ENCODE peak calls at places on chromosomes 6 and 20, in five cellular contexts. U is ovary, M is fibroblast of lung, H is colonic mucosa, Z is A549. G is an unnamed sample.

GRCh38 chr6:143673638-143674037 is 4.1 kb upstream of the PHACTR2 start:
- DNase-seq in U (no peak), M (no peak), H (peak), Z (peak), G (no peak)

GRCh38 chr6:53506872-53507271 is 38.0 kb downstream of the GCLC start:
- DNase-seq in U (no peak), M (no peak), H (no peak), Z (no peak), G (no peak)

GRCh38 chr6:3363296-3364025 is 93.4 kb downstream of the SLC22A23 start:
- DNase-seq in U (no peak), M (no peak), H (peak), Z (no peak), G (no peak)

GRCh38 chr6:83707829-83708545 is 914 bp downstream of the SNAP91 start:
- DNase-seq in U (no peak), M (peak), H (no peak), Z (no peak), G (peak)

GRCh38 chr6:33279971-33280511 is 3.1 kb downstream of the B3GALT4 start:
- DNase-seq in U (no peak), M (peak), H (no peak), Z (peak), G (no peak)

GRCh38 chr6:19399406-19399805 is 437.8 kb upstream of the ID4 start:
- DNase-seq in U (no peak), M (peak), H (no peak), Z (no peak), G (no peak)

GRCh38 chr6:135423649-135424128 is 73.9 kb downstream of the AHI1 start:
- DNase-seq in U (no peak), M (peak), H (no peak), Z (peak), G (peak)

GRCh38 chr6:105401247-105402089 is 1.4 kb downstream of the PREP start:
- DNase-seq in U (no peak), M (peak), H (no peak), Z (no peak), G (no peak)

GRCh38 chr20:16952965-16953364 is 204.8 kb downstream of the OTOR start:
- DNase-seq in U (no peak), M (no peak), H (no peak), Z (no peak), G (no peak)

GRCh38 chr20:38303908-38304379 is at the start of gene BPI:
- DNase-seq in U (peak), M (no peak), H (no peak), Z (no peak), G (no peak)

GRCh38 chr6:125884656-125885055 is 71.9 kb upstream of the HINT3 start:
- DNase-seq in U (no peak), M (peak), H (no peak), Z (no peak), G (no peak)

GRCh38 chr6:169169941-169170582 is 83.6 kb downstream of the THBS2 start:
- DNase-seq in U (no peak), M (no peak), H (no peak), Z (no peak), G (no peak)

GRCh38 chr6:123333000-123333756 is 303.6 kb downstream of the TRDN start:
- DNase-seq in U (no peak), M (no peak), H (no peak), Z (no peak), G (no peak)

GRCh38 chr6:22098623-22099022 is 198.2 kb downstream of the PRL start:
- DNase-seq in U (no peak), M (peak), H (no peak), Z (no peak), G (no peak)

GRCh38 chr6:99619409-99619762 is 12.8 kb downstream of the PRDM13 start:
- DNase-seq in U (no peak), M (no peak), H (no peak), Z (no peak), G (no peak)

GRCh38 chr6:99285881-99286280 is 63.6 kb downstream of the FAXC start:
- DNase-seq in U (no peak), M (no peak), H (no peak), Z (no peak), G (no peak)

GRCh38 chr6:160247457-160247883 is 11.2 kb downstream of the SLC22A2 start:
- DNase-seq in U (no peak), M (no peak), H (no peak), Z (no peak), G (no peak)

GRCh38 chr6:43698584-43699349 is 11.2 kb upstream of the MRPS18A start:
- DNase-seq in U (peak), M (peak), H (peak), Z (peak), G (no peak)

GRCh38 chr20:41567615-41568014 is 50.6 kb downstream of the CHD6 start:
- DNase-seq in U (no peak), M (no peak), H (no peak), Z (no peak), G (no peak)

GRCh38 chr6:46323966-46324622 is 153.3 kb upstream of the ENPP5 start:
- DNase-seq in U (no peak), M (no peak), H (peak), Z (no peak), G (no peak)
- H3K4me3 ChIP-seq in U (no peak), M (peak), H (no peak), Z (no peak), G (no peak)

DNA sequence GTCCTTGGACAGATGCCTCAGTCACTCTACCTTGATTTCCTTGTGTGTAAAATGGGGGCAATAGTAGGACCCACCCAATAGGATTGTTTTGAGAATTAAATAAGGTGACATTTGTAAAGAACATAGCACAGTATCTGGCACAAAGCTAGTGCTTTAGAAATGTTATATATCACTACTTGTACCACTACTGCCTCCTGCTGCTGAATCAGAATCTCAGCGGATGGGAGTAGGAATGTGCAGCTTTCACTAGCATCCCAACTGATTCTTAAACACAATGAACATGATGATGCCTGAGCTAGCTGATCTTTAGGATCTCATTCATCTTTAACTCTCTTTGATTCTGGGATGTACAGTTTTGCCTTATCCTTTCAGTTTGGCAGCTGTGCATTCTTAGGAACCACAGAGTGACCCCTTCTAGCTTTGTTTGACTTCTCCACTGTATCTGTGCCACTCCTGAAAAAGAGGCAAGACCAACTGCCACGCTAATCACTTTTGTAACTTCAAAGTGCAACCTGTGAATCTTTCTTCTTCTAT is 7.2 kb downstream of the PBOV1 start:
- DNase-seq in U (no peak), M (no peak), H (no peak), Z (peak), G (no peak)
- H3K4me3 ChIP-seq in U (no peak), M (no peak), H (no peak), Z (no peak), G (no peak)

DNA sequence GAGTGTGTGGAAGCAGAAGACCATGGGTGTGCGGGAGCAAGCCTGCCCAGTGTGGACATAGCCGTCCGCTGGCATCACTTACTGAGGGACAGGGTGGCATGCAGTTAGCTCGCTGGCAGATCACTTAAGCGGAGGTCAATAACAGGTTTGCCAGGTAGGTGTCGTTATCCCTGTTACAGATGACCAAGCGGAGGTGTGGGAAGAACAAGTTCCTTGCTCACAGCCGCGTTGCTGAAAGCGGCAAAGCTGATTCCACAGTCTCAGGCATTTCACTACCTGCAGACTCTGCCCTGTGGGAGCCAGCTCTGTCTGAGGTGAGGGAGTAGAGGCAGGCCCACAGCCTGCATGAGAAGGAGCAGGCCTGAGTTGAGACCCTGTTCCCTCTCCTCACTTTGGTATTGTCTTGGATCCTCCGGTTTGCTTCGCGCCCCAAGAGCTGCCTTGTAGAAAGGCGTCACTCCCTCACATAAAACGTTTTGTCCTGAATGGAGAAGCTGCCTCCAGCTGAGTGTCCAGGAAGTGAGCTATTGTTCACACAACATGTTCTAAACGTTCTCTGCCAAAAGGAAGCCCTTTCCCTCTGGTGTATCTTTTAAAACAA is 96.9 kb downstream of the TCP11 start:
- DNase-seq in U (no peak), M (no peak), H (peak), Z (no peak), G (no peak)
- H3K4me3 ChIP-seq in U (no peak), M (no peak), H (no peak), Z (no peak), G (no peak)

GRCh38 chr20:5127859-5128409 is 1.1 kb downstream of the CDS2 start:
- DNase-seq in U (no peak), M (no peak), H (no peak), Z (no peak), G (no peak)
- H3K4me3 ChIP-seq in U (peak), M (peak), H (peak), Z (peak), G (peak)

DNA sequence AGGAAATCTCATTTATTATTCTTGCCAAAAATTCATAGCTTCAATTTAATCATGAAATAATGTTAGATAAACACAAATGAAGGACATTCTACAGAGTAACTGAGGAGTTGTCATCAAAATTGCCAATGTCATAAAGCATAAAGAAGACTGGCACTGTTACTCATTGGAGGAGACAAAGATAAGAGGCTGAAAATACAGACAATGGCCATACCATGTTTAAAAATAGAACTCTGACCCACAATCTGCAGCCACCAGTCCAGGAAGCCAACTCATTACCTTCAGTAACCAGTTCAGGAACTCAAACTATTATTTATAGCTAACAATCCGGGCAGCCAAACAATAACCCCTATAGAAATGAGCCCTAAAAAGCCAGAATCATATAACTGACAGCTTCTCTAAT is 795.6 kb downstream of the TENT5A start:
- DNase-seq in U (no peak), M (no peak), H (no peak), Z (no peak), G (no peak)
- H3K4me3 ChIP-seq in U (no peak), M (no peak), H (no peak), Z (no peak), G (no peak)

GRCh38 chr6:37262446-37263026 is 4.6 kb upstream of the TMEM217 start:
- DNase-seq in U (no peak), M (no peak), H (no peak), Z (no peak), G (no peak)
- H3K4me3 ChIP-seq in U (no peak), M (no peak), H (no peak), Z (no peak), G (no peak)

DNA sequence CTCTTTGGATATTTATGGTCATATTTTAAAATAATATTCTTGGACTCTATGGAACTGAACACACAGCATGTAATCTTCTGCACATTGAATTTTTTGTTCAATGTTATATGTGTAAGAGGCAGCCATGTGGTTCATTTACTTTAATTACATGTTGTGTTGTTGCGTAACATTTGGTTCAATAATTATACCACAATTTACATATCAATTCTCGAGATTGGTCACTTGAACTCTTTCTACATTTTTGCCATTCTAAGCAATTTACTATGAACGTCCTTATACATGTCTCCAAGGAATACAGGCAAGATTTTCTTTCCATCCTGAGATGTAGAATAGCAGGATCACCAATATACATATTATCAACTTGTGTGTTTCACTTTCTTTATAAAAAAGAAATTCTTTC is 18.5 kb upstream of the STMND1 start:
- DNase-seq in U (no peak), M (no peak), H (no peak), Z (no peak), G (no peak)
- H3K4me3 ChIP-seq in U (no peak), M (no peak), H (no peak), Z (no peak), G (no peak)

GRCh38 chr20:62305149-62305764 is 2.5 kb downstream of the ADRM1 start:
- DNase-seq in U (no peak), M (no peak), H (no peak), Z (peak), G (no peak)
- H3K4me3 ChIP-seq in U (no peak), M (no peak), H (no peak), Z (peak), G (no peak)

GRCh38 chr6:93278241-93278640 is 141.1 kb downstream of the EPHA7 start:
- DNase-seq in U (no peak), M (no peak), H (no peak), Z (no peak), G (no peak)
- H3K4me3 ChIP-seq in U (no peak), M (no peak), H (no peak), Z (no peak), G (no peak)

G was measured in GM06990.